ENCODE peak calls at places on chromosomes 3 and 15, in seven cellular contexts. I is WERI-Rb-1; F is RWPE2; R is heart right ventricle; Q is CD8-positive, alpha-beta T cell; A is mesendoderm; K is adrenal gland. P is an unnamed sample.

GRCh38 chr3:73571238-73571741 is 53.5 kb downstream of the PDZRN3 start:
- DNase-seq in I (no peak), F (no peak), R (no peak), Q (no peak), A (peak), K (no peak), P (no peak)

GRCh38 chr3:38960953-38961622 is 90.7 kb downstream of the SCN11A start:
- DNase-seq in I (peak), F (no peak), R (no peak), Q (no peak), A (peak), K (peak), P (no peak)

GRCh38 chr15:56839099-56839498 is 79.3 kb upstream of the TCF12 start:
- DNase-seq in I (no peak), F (no peak), R (no peak), Q (no peak), A (no peak), K (no peak), P (no peak)

GRCh38 chr15:67101981-67102929 is 36.9 kb downstream of the SMAD3 start:
- DNase-seq in I (no peak), F (no peak), R (no peak), Q (peak), A (no peak), K (no peak), P (no peak)

GRCh38 chr15:74784426-74784825 is 2.5 kb downstream of the CSK start:
- DNase-seq in I (no peak), F (peak), R (no peak), Q (no peak), A (no peak), K (no peak), P (no peak)

GRCh38 chr3:183554377-183554776 is 1.1 kb downstream of the KLHL6 start:
- DNase-seq in I (no peak), F (no peak), R (no peak), Q (no peak), A (peak), K (no peak), P (no peak)

GRCh38 chr3:156214676-156215075 is 94.3 kb downstream of the KCNAB1 start:
- DNase-seq in I (no peak), F (no peak), R (no peak), Q (no peak), A (no peak), K (no peak), P (no peak)

GRCh38 chr3:129614435-129614834 is 8.0 kb upstream of the PLXND1 start:
- DNase-seq in I (no peak), F (no peak), R (peak), Q (no peak), A (no peak), K (peak), P (no peak)

GRCh38 chr3:76527773-76528172 is 512.1 kb upstream of the ROBO2 start:
- DNase-seq in I (no peak), F (no peak), R (no peak), Q (no peak), A (no peak), K (no peak), P (no peak)

GRCh38 chr3:171234298-171235020 is 207.9 kb upstream of the SLC2A2 start:
- DNase-seq in I (no peak), F (no peak), R (peak), Q (no peak), A (no peak), K (no peak), P (peak)

GRCh38 chr3:58469096-58469495 is 22.8 kb upstream of the KCTD6 start:
- DNase-seq in I (peak), F (no peak), R (no peak), Q (no peak), A (no peak), K (no peak), P (no peak)

GRCh38 chr3:186356152-186356551 is 5.9 kb downstream of the DGKG start:
- DNase-seq in I (no peak), F (no peak), R (no peak), Q (no peak), A (no peak), K (no peak), P (no peak)

GRCh38 chr15:69816522-69816921 is 281.2 kb downstream of the TLE3 start:
- DNase-seq in I (no peak), F (no peak), R (no peak), Q (no peak), A (no peak), K (no peak), P (no peak)

GRCh38 chr15:52706091-52706490 is 26.9 kb upstream of the ATOSA start:
- DNase-seq in I (no peak), F (no peak), R (no peak), Q (no peak), A (no peak), K (no peak), P (no peak)

GRCh38 chr3:21274000-21274671 is 476.9 kb downstream of the ZNF385D start:
- DNase-seq in I (no peak), F (no peak), R (no peak), Q (no peak), A (no peak), K (no peak), P (no peak)

GRCh38 chr15:52806284-52806655 is 16.1 kb upstream of the ONECUT1 start:
- DNase-seq in I (no peak), F (no peak), R (no peak), Q (no peak), A (no peak), K (no peak), P (no peak)

GRCh38 chr3:168100777-168101492 is 5.2 kb upstream of the GOLIM4 start:
- DNase-seq in I (no peak), F (no peak), R (no peak), Q (no peak), A (no peak), K (no peak), P (no peak)

GRCh38 chr3:31132132-31132769 is 237.8 kb upstream of the GADL1 start:
- DNase-seq in I (no peak), F (no peak), R (no peak), Q (no peak), A (peak), K (no peak), P (no peak)

GRCh38 chr3:125651246-125651645 is 55.9 kb upstream of the OSBPL11 start:
- DNase-seq in I (no peak), F (no peak), R (no peak), Q (no peak), A (peak), K (no peak), P (no peak)

GRCh38 chr3:129481783-129482332 is 41.8 kb downstream of the IFT122 start:
- DNase-seq in I (no peak), F (no peak), R (peak), Q (peak), A (peak), K (no peak), P (no peak)

GRCh38 chr15:62559049-62559733 is 394.1 kb upstream of the C2CD4B start:
- DNase-seq in I (no peak), F (no peak), R (no peak), Q (no peak), A (peak), K (no peak), P (peak)

GRCh38 chr15:40106203-40107161 is 2.2 kb downstream of the BMF start:
- DNase-seq in I (peak), F (peak), R (peak), Q (no peak), A (peak), K (no peak), P (no peak)

GRCh38 chr3:85790445-85791030 is 831.7 kb downstream of the CADM2 start:
- DNase-seq in I (no peak), F (no peak), R (no peak), Q (no peak), A (no peak), K (no peak), P (no peak)

GRCh38 chr3:11539677-11540076 is 104.0 kb downstream of the VGLL4 start:
- DNase-seq in I (peak), F (peak), R (no peak), Q (no peak), A (peak), K (no peak), P (no peak)

GRCh38 chr3:133271491-133271890 is 128.4 kb upstream of the BFSP2 start:
- DNase-seq in I (peak), F (no peak), R (no peak), Q (no peak), A (peak), K (no peak), P (no peak)

GRCh38 chr3:184289426-184289938 is 9.6 kb upstream of the PSMD2 start:
- DNase-seq in I (peak), F (no peak), R (peak), Q (peak), A (peak), K (no peak), P (peak)

GRCh38 chr15:99055555-99056134 is 48.1 kb upstream of the PGPEP1L start:
- DNase-seq in I (no peak), F (no peak), R (no peak), Q (no peak), A (no peak), K (no peak), P (no peak)

GRCh38 chr3:135106445-135106844 is 311.4 kb downstream of the EPHB1 start:
- DNase-seq in I (no peak), F (no peak), R (no peak), Q (no peak), A (peak), K (peak), P (no peak)

GRCh38 chr3:128277378-128278049 is 124.2 kb downstream of the EEFSEC start:
- DNase-seq in I (peak), F (no peak), R (no peak), Q (no peak), A (no peak), K (peak), P (no peak)

GRCh38 chr3:13414040-13414729 is 5.9 kb downstream of the NUP210 start:
- DNase-seq in I (no peak), F (no peak), R (peak), Q (peak), A (no peak), K (no peak), P (no peak)

GRCh38 chr3:186311431-186311830 is 50.6 kb downstream of the DGKG start:
- DNase-seq in I (no peak), F (no peak), R (no peak), Q (no peak), A (no peak), K (no peak), P (no peak)

GRCh38 chr3:106533761-106534160 is 664.9 kb upstream of the CBLB start:
- DNase-seq in I (no peak), F (no peak), R (no peak), Q (no peak), A (no peak), K (no peak), P (no peak)

GRCh38 chr3:4006288-4006687 is 207.1 kb downstream of the LRRN1 start:
- DNase-seq in I (no peak), F (no peak), R (no peak), Q (no peak), A (no peak), K (no peak), P (no peak)

GRCh38 chr15:67174864-67175573 is 79.4 kb downstream of the AAGAB start:
- DNase-seq in I (no peak), F (peak), R (no peak), Q (no peak), A (peak), K (no peak), P (no peak)

GRCh38 chr3:38348903-38349302 is 2.3 kb downstream of the XYLB start:
- DNase-seq in I (no peak), F (no peak), R (no peak), Q (no peak), A (no peak), K (no peak), P (no peak)

DNA sequence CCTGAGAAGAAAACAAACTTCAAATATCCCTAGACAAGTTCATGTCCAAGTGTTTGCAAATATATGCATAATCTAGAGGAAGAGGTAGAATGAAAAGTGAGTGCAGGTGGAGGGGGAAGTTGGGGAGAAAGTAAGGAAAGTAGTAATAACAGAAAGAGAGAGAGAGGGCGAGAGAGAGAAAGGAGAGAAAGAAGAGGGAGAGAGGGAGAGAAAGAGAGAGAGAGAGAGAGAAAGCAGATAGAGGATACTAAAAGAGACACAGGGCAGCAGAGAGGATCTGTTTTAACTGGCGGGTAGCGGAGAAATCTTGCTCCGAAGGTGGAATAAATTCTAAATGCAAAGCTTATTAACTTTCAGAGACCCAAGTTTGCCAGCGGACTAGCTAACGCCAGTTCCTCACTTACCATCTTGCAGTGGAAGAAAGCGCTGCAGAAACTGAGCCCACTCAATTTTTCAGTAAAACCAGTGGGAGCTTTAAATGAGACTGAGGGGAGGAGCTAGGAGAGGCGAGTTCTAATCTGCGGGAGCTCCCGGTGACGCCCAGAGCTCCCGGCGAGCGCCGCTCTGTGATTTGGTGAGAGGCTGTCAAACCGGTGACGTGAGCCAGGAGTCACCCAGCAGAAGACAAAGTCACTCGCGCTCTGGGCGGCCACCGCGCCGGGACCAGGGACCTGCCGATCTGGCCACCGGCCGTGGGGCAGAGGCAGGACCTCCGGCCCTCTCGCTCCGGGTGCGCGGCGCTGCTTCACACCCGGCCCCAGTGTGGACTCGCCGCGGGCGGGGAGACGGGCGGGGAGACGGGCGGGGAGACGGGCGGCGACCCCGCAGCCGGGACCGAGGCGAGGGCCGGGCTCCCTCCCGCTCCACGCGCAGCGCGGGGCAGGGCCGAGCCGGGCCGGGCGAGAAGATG is at the start of gene GMNC:
- DNase-seq in I (peak), F (peak), R (peak), Q (peak), A (peak), K (peak), P (peak)
- H3K27ac ChIP-seq in I (no peak), F (no peak), R (peak), Q (no peak), A (no peak), K (no peak), P (no peak)

GRCh38 chr3:23650371-23651140 is 155.2 kb upstream of the UBE2E1 start:
- DNase-seq in I (no peak), F (no peak), R (no peak), Q (no peak), A (no peak), K (no peak), P (no peak)
- H3K27ac ChIP-seq in I (no peak), F (peak), R (no peak), Q (no peak), A (no peak), K (no peak), P (no peak)

GRCh38 chr3:40452876-40453730 is 4.0 kb upstream of the RPL14 start:
- DNase-seq in I (peak), F (peak), R (peak), Q (peak), A (peak), K (peak), P (peak)

GRCh38 chr3:40452057-40452456 is 5.1 kb upstream of the RPL14 start:
- DNase-seq in I (no peak), F (no peak), R (no peak), Q (no peak), A (no peak), K (no peak), P (no peak)

GRCh38 chr3:40452562-40452875 is 4.6 kb upstream of the RPL14 start:
- DNase-seq in I (no peak), F (no peak), R (no peak), Q (no peak), A (no peak), K (no peak), P (no peak)

GRCh38 chr3:40455328-40455727 is 1.8 kb upstream of the RPL14 start:
- DNase-seq in I (no peak), F (no peak), R (no peak), Q (no peak), A (no peak), K (no peak), P (no peak)

DNA sequence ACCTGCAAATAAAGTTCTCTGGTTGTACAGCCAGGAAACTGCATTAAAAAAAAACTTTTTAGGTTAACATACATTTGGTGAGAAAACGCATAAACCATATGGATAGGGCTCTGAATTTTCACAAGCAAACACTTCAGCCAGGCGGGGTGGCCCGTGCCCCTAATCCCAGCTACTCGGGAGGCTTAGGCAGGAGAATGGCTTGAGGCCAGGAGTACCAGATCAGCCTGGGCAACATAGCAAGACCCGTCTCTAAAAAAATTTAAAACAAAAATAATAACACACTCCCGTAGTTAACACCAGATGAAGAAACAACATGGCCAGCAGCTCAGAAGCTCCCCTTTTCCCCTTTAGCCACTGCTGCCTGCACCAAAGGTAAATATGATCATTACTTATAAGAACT is 3.2 kb upstream of the RPL14 start:
- DNase-seq in I (no peak), F (no peak), R (no peak), Q (no peak), A (no peak), K (no peak), P (no peak)
- H3K27ac ChIP-seq in I (peak), F (no peak), R (peak), Q (no peak), A (no peak), K (no peak), P (peak)

DNA sequence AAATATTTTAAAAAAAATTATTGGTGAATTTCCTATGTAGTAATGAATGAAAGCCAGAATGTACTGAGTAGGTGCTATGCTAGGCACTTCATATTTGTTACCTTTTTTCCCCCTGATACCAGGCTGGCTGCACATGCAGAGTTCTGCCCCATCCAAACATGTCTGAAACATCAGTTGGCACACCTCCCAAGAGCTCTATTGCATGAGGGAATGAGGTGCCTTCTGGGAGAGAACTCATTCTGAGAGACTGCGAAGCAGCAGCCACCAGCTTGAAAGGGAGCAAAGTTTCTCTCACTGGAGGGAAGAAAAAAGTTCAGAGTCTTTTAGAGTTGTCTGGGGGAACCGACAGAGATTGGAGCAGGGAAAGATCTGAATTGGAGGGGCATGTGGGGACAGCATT is 84.1 kb downstream of the AGBL1 start:
- DNase-seq in I (no peak), F (no peak), R (no peak), Q (no peak), A (no peak), K (peak), P (no peak)
- H3K27ac ChIP-seq in I (no peak), F (no peak), R (no peak), Q (no peak), A (no peak), K (no peak), P (no peak)

GRCh38 chr3:46489875-46490274 is 7.9 kb upstream of the RTP3 start:
- DNase-seq in I (no peak), F (no peak), R (no peak), Q (peak), A (no peak), K (no peak), P (no peak)

GRCh38 chr3:46488735-46489361 is 8.9 kb upstream of the RTP3 start:
- DNase-seq in I (peak), F (peak), R (peak), Q (peak), A (peak), K (peak), P (peak)

GRCh38 chr3:46491089-46492070 is 6.4 kb upstream of the RTP3 start:
- DNase-seq in I (no peak), F (no peak), R (no peak), Q (peak), A (no peak), K (peak), P (no peak)

GRCh38 chr3:46489406-46489805 is 8.4 kb upstream of the RTP3 start:
- DNase-seq in I (no peak), F (no peak), R (no peak), Q (no peak), A (no peak), K (peak), P (no peak)

DNA sequence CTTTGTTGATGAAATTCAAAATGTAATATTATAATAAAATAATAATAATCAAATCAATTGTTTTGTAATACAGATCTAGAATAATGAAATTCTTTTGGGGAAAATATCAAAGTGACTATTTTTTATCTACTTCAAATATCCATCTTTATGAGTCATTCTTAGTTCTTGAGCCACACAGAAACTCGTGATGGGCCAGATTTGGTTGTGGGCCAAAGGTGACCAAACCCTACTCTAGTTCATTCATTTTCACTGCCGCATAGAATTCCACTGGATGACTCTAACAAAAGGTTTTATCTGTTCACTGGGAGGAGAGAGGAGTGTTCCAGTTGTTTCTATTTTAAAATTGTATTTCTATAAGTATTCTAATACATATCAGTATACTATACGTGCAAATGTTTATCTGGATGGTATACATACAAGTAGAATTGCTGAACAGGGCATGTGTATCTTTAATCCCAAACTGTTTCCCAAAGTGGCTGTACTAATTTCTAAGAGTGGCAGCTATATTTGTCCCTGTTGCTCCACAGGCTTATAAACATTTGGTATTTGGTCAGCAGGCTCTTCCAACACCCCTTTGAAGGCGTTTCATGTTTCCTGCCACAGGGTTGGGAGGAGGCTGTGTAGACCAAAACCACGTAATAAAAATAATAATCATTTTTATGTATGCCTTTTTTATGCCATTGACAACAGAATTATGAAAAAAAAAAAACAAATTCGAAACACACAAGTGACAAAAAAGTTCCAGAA is 7.3 kb upstream of the RTP3 start:
- DNase-seq in I (no peak), F (no peak), R (no peak), Q (no peak), A (no peak), K (peak), P (no peak)
- H3K27ac ChIP-seq in I (no peak), F (no peak), R (no peak), Q (no peak), A (no peak), K (no peak), P (no peak)